ENCODE peak calls at places on chromosomes 11 and 22, in six cellular contexts. J, T, C, O, W and F are unnamed samples.

GRCh38 chr11:88315015-88315414 is 22.5 kb downstream of the CTSC start:
- DNase-seq in J (no peak), T (no peak), C (no peak), O (no peak), W (no peak), F (no peak)

GRCh38 chr11:112212710-112213109 is 13.5 kb upstream of the PTS start:
- DNase-seq in J (peak), T (no peak), C (no peak), O (no peak), W (no peak), F (no peak)

GRCh38 chr11:124415356-124415923 is 9.2 kb downstream of the OR8B4 start:
- DNase-seq in J (peak), T (no peak), C (no peak), O (no peak), W (no peak), F (peak)

GRCh38 chr11:134666273-134667174 is 254.5 kb upstream of the B3GAT1 start:
- DNase-seq in J (no peak), T (no peak), C (no peak), O (no peak), W (no peak), F (no peak)

GRCh38 chr11:96322775-96323642 is 20.0 kb downstream of the MAML2 start:
- DNase-seq in J (no peak), T (no peak), C (no peak), O (no peak), W (no peak), F (no peak)

GRCh38 chr11:117809236-117810055 is 12.4 kb upstream of the DSCAML1 start:
- DNase-seq in J (peak), T (peak), C (peak), O (peak), W (peak), F (peak)

GRCh38 chr22:32788884-32789624 is 12.5 kb upstream of the TIMP3 start:
- DNase-seq in J (peak), T (peak), C (no peak), O (no peak), W (no peak), F (no peak)

GRCh38 chr11:6755303-6755952 is 16.3 kb downstream of the OR2AG2 start:
- DNase-seq in J (peak), T (no peak), C (peak), O (no peak), W (peak), F (peak)

GRCh38 chr11:67055812-67056211 is 835 bp upstream of the RHOD start:
- DNase-seq in J (no peak), T (peak), C (no peak), O (no peak), W (no peak), F (no peak)

GRCh38 chr11:46381046-46381835 is at the start of gene MDK:
- DNase-seq in J (no peak), T (no peak), C (peak), O (no peak), W (peak), F (peak)

GRCh38 chr11:118859995-118860394 is 23.7 kb upstream of the CXCR5 start:
- DNase-seq in J (no peak), T (no peak), C (no peak), O (no peak), W (no peak), F (no peak)

GRCh38 chr11:13110929-13111812 is 102.1 kb downstream of the RASSF10 start:
- DNase-seq in J (peak), T (no peak), C (no peak), O (no peak), W (no peak), F (no peak)

GRCh38 chr11:111762981-111763643 is 3.1 kb downstream of the PPP2R1B start:
- DNase-seq in J (peak), T (no peak), C (no peak), O (no peak), W (no peak), F (no peak)

GRCh38 chr22:20881231-20881630 is 22.4 kb downstream of the SNAP29 start:
- DNase-seq in J (no peak), T (no peak), C (no peak), O (peak), W (no peak), F (no peak)

GRCh38 chr11:3982431-3982830 is 112.2 kb upstream of the RRM1 start:
- DNase-seq in J (no peak), T (no peak), C (no peak), O (no peak), W (no peak), F (no peak)

GRCh38 chr11:16456366-16456765 is 100.0 kb upstream of the SOX6 start:
- DNase-seq in J (no peak), T (no peak), C (no peak), O (no peak), W (no peak), F (no peak)

GRCh38 chr22:26330971-26331625 is 98.0 kb upstream of the ASPHD2 start:
- DNase-seq in J (peak), T (no peak), C (peak), O (no peak), W (peak), F (peak)

GRCh38 chr11:120326845-120327281 is 1.8 kb downstream of the TLCD5 start:
- DNase-seq in J (peak), T (no peak), C (no peak), O (no peak), W (no peak), F (no peak)

GRCh38 chr11:34650528-34650927 is 29.6 kb downstream of the EHF start:
- DNase-seq in J (peak), T (no peak), C (peak), O (no peak), W (no peak), F (peak)

GRCh38 chr11:9076661-9077060 is 14.7 kb downstream of the SCUBE2 start:
- DNase-seq in J (no peak), T (no peak), C (no peak), O (no peak), W (no peak), F (no peak)

GRCh38 chr11:95147364-95147905 is 57.8 kb downstream of the ENDOD1 start:
- DNase-seq in J (peak), T (no peak), C (no peak), O (no peak), W (no peak), F (no peak)

GRCh38 chr22:47976219-47976618 is 1213.8 kb downstream of the TBC1D22A start:
- DNase-seq in J (no peak), T (no peak), C (no peak), O (no peak), W (no peak), F (no peak)

GRCh38 chr11:8267280-8267679 is 3.6 kb upstream of the LMO1 start:
- DNase-seq in J (no peak), T (peak), C (no peak), O (no peak), W (no peak), F (no peak)

GRCh38 chr22:22168190-22168940 is 76.2 kb upstream of the VPREB1 start:
- DNase-seq in J (peak), T (no peak), C (peak), O (no peak), W (no peak), F (peak)

GRCh38 chr22:50129121-50129734 is 39.4 kb downstream of the MOV10L1 start:
- DNase-seq in J (no peak), T (no peak), C (no peak), O (no peak), W (no peak), F (no peak)

GRCh38 chr22:19641254-19641982 is 72.9 kb upstream of the SEPTIN5 start:
- DNase-seq in J (peak), T (no peak), C (no peak), O (no peak), W (no peak), F (no peak)

GRCh38 chr22:19148417-19149046 is 1.6 kb downstream of the GSC2 start:
- DNase-seq in J (no peak), T (peak), C (no peak), O (no peak), W (no peak), F (no peak)

GRCh38 chr11:105000167-105000566 is 22.8 kb downstream of the CASP5 start:
- DNase-seq in J (peak), T (no peak), C (peak), O (no peak), W (no peak), F (no peak)

GRCh38 chr11:27563201-27563600 is 56.6 kb upstream of the LIN7C start:
- DNase-seq in J (peak), T (no peak), C (no peak), O (no peak), W (no peak), F (no peak)

GRCh38 chr11:81165164-81165563 is 1568.5 kb downstream of the FAM181B start:
- DNase-seq in J (no peak), T (no peak), C (no peak), O (no peak), W (no peak), F (no peak)

GRCh38 chr11:66314186-66314501 is 2.7 kb downstream of the CD248 start:
- DNase-seq in J (no peak), T (no peak), C (no peak), O (no peak), W (no peak), F (no peak)

GRCh38 chr11:78796956-78797355 is 222.3 kb upstream of the NARS2 start:
- DNase-seq in J (peak), T (no peak), C (no peak), O (no peak), W (no peak), F (no peak)

GRCh38 chr11:76392889-76393288 is 11.8 kb downstream of the GVQW3 start:
- DNase-seq in J (no peak), T (no peak), C (no peak), O (no peak), W (no peak), F (no peak)

GRCh38 chr22:36439481-36440271 is 41.8 kb downstream of the TXN2 start:
- DNase-seq in J (peak), T (no peak), C (peak), O (peak), W (peak), F (no peak)

DNA sequence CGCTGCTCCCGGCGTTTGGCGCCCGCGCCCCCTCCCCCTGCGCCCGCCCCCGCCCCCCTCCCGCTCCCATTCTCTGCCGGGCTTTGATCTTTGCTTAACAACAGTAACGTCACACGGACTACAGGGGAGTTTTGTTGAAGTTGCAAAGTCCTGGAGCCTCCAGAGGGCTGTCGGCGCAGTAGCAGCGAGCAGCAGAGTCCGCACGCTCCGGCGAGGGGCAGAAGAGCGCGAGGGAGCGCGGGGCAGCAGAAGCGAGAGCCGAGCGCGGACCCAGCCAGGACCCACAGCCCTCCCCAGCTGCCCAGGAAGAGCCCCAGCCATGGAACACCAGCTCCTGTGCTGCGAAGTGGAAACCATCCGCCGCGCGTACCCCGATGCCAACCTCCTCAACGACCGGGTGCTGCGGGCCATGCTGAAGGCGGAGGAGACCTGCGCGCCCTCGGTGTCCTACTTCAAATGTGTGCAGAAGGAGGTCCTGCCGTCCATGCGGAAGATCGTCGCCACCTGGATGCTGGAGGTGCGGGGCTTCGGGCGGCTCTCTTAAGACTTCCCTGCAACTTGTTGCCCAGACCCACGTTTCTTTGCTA is at the start of gene CCND1:
- DNase-seq in J (peak), T (peak), C (peak), O (peak), W (peak), F (peak)
- TF ChIP-seq CTCF in J (peak), T (peak), C (no peak), O (no peak), W (no peak), F (no peak)

GRCh38 chr11:128026596-128026995 is 560.8 kb downstream of the ETS1 start:
- DNase-seq in J (peak), T (no peak), C (no peak), O (no peak), W (no peak), F (no peak)

GRCh38 chr11:128018692-128019091 is 568.7 kb downstream of the ETS1 start:
- DNase-seq in J (no peak), T (no peak), C (no peak), O (no peak), W (no peak), F (no peak)

GRCh38 chr11:128022007-128022368 is 565.4 kb downstream of the ETS1 start:
- DNase-seq in J (peak), T (no peak), C (peak), O (no peak), W (no peak), F (no peak)

GRCh38 chr11:128022761-128023160 is 564.6 kb downstream of the ETS1 start:
- DNase-seq in J (no peak), T (no peak), C (no peak), O (no peak), W (no peak), F (no peak)

GRCh38 chr11:128021304-128022006 is 565.9 kb downstream of the ETS1 start:
- DNase-seq in J (peak), T (no peak), C (no peak), O (no peak), W (no peak), F (no peak)
- TF ChIP-seq CTCF in J (peak), T (no peak), C (peak), O (no peak), W (no peak), F (no peak)

DNA sequence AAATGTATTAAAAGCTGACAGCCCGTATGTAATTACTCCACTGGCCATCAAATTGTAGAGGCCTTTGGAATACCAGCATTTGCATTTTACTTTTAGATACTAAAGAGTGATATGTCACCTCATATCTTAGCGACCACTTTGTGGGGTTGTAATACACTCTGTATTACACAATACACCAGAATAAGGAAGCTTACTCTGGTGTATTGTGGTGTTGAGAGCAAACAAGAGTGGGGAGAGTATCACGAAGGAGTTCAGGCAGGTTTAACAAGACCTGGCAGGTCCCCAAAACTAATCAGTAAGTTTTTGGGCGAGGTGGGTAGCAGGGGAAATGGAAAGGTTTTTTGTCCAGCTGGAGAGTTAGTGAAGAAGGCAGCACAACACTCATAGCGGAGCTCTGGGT is 3.2 kb downstream of the NUP50 start:
- DNase-seq in J (no peak), T (no peak), C (no peak), O (no peak), W (no peak), F (no peak)
- TF ChIP-seq CTCF in J (no peak), T (no peak), C (no peak), O (no peak), W (no peak), F (no peak)

DNA sequence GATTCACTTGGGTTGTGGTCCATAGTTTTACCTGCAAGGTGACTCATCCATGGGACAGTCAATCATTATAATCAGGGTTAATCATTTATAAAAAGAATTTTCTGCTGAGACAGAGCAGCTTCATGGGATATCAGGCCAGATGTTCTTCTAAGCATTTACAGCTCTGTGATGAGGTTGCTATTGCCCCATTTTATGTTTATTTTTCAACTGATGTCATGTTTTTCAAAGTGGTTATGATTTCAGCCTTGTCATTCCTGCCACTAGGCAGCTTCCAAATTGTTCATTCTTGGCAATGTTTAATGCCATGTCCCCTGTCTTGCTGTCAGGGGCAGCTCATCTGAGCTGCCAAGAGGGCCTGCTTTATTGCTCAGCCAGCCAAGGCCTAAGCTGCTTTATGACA is 35.9 kb upstream of the ZBED5 start:
- DNase-seq in J (peak), T (no peak), C (no peak), O (no peak), W (no peak), F (no peak)
- TF ChIP-seq CTCF in J (no peak), T (peak), C (no peak), O (peak), W (peak), F (no peak)